ENCODE peak calls at places on chromosome 18, in four cellular contexts. G, D, U and S are unnamed samples.

GRCh38 chr18:67951166-67951565 is 434.6 kb upstream of the DSEL start:
- DNase-seq in G (no peak), D (no peak), U (peak), S (no peak)

GRCh38 chr18:46360841-46361240 is 256.7 kb downstream of the HAUS1 start:
- DNase-seq in G (no peak), D (no peak), U (no peak), S (no peak)

GRCh38 chr18:51911582-51911981 is 428.4 kb upstream of the DCC start:
- DNase-seq in G (no peak), D (no peak), U (no peak), S (no peak)

GRCh38 chr18:69328086-69328485 is 72.6 kb upstream of the DOK6 start:
- DNase-seq in G (no peak), D (no peak), U (no peak), S (no peak)

GRCh38 chr18:60100805-60101204 is 201.0 kb downstream of the PMAIP1 start:
- DNase-seq in G (no peak), D (no peak), U (no peak), S (no peak)

GRCh38 chr18:25726278-25726677 is 364.1 kb downstream of the SS18 start:
- DNase-seq in G (no peak), D (peak), U (peak), S (no peak)

GRCh38 chr18:61643884-61644647 is 248.7 kb downstream of the RNF152 start:
- DNase-seq in G (no peak), D (no peak), U (no peak), S (no peak)

GRCh38 chr18:49878015-49878414 is 64.7 kb upstream of the ACAA2 start:
- DNase-seq in G (no peak), D (no peak), U (no peak), S (no peak)

GRCh38 chr18:26157326-26157725 is 23.7 kb downstream of the PSMA8 start:
- DNase-seq in G (no peak), D (no peak), U (no peak), S (no peak)

GRCh38 chr18:68449292-68449691 is 265.6 kb downstream of the TMX3 start:
- DNase-seq in G (no peak), D (peak), U (peak), S (no peak)

GRCh38 chr18:40984856-40985255 is 970.2 kb upstream of the PIK3C3 start:
- DNase-seq in G (no peak), D (peak), U (peak), S (no peak)

GRCh38 chr18:13725566-13726227 is 661 bp downstream of the FAM210A start:
- DNase-seq in G (no peak), D (peak), U (peak), S (no peak)

GRCh38 chr18:23136326-23137092 is 1.2 kb downstream of the CABLES1 start:
- DNase-seq in G (peak), D (peak), U (no peak), S (peak)

GRCh38 chr18:12394428-12394827 is 13.3 kb upstream of the PRELID3A start:
- DNase-seq in G (peak), D (peak), U (no peak), S (no peak)

GRCh38 chr18:22363867-22364463 is 53.8 kb downstream of the CTAGE1 start:
- DNase-seq in G (no peak), D (peak), U (peak), S (no peak)

GRCh38 chr18:33460681-33461080 is 20.2 kb upstream of the CCDC178 start:
- DNase-seq in G (no peak), D (no peak), U (no peak), S (no peak)

GRCh38 chr18:21958707-21959457 is 210.5 kb upstream of the GATA6 start:
- DNase-seq in G (no peak), D (no peak), U (no peak), S (no peak)

GRCh38 chr18:23912356-23912755 is 102.2 kb upstream of the TTC39C start:
- DNase-seq in G (no peak), D (no peak), U (peak), S (no peak)

GRCh38 chr18:75218064-75218463 is 7.5 kb downstream of the TSHZ1 start:
- DNase-seq in G (no peak), D (no peak), U (no peak), S (no peak)

GRCh38 chr18:30177056-30177455 is 865.5 kb downstream of the DSC3 start:
- DNase-seq in G (no peak), D (peak), U (no peak), S (no peak)

GRCh38 chr18:66377291-66377690 is 226.6 kb downstream of the CDH19 start:
- DNase-seq in G (no peak), D (no peak), U (no peak), S (no peak)

GRCh38 chr18:63844254-63844653 is 43.3 kb upstream of the SERPINB2 start:
- DNase-seq in G (no peak), D (peak), U (peak), S (peak)

GRCh38 chr18:26549486-26550435 is 1.4 kb upstream of the KCTD1 start:
- DNase-seq in G (peak), D (peak), U (peak), S (peak)

GRCh38 chr18:44826418-44827259 is 146.0 kb downstream of the SETBP1 start:
- DNase-seq in G (no peak), D (peak), U (peak), S (peak)

GRCh38 chr18:42545825-42546224 is 569.7 kb downstream of the RIT2 start:
- DNase-seq in G (no peak), D (peak), U (peak), S (no peak)

GRCh38 chr18:67875936-67876335 is 359.4 kb upstream of the DSEL start:
- DNase-seq in G (no peak), D (peak), U (peak), S (no peak)

GRCh38 chr18:63457987-63458386 is 18.8 kb upstream of the SERPINB5 start:
- DNase-seq in G (no peak), D (no peak), U (no peak), S (no peak)

GRCh38 chr18:24381126-24381525 is 16.5 kb downstream of the OSBPL1A start:
- DNase-seq in G (no peak), D (no peak), U (no peak), S (no peak)

GRCh38 chr18:49921278-49922037 is 108.1 kb upstream of the ACAA2 start:
- DNase-seq in G (no peak), D (no peak), U (no peak), S (no peak)

GRCh38 chr18:57780318-57781127 is 22.6 kb downstream of the ATP8B1 start:
- DNase-seq in G (no peak), D (peak), U (peak), S (no peak)

GRCh38 chr18:58235001-58235436 is 191.0 kb downstream of the NEDD4L start:
- DNase-seq in G (no peak), D (no peak), U (no peak), S (no peak)

GRCh38 chr18:25786778-25787177 is 303.6 kb downstream of the SS18 start:
- DNase-seq in G (no peak), D (peak), U (peak), S (no peak)

GRCh38 chr18:59921384-59921891 is 21.6 kb downstream of the PMAIP1 start:
- DNase-seq in G (no peak), D (no peak), U (no peak), S (no peak)

GRCh38 chr18:60146220-60146960 is 226.2 kb downstream of the MC4R start:
- DNase-seq in G (no peak), D (peak), U (no peak), S (no peak)

GRCh38 chr18:45978084-45978483 is 11.0 kb upstream of the EPG5 start:
- DNase-seq in G (peak), D (no peak), U (no peak), S (no peak)

DNA sequence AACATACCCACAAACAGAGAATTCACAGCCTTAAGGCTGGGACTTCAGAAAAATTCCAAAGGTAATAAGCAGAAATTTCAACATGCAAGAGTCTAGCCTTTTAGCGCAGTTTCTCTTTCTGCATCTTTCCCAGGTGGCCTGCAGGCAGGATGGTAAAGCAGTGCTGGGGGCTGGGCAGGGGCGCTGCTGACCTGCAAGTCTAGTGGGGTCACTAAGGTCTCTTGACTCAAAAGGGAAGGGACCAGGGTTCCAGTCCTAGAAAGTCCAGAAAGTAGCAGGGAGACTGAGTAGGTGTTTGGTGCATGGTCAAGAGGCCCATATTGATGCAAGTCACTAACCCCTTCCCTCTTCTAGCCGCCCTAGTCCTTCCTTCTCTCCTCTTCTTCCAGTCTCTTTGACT is 169.2 kb downstream of the TGIF1 start:
- DNase-seq in G (peak), D (no peak), U (no peak), S (no peak)
- H2AK5ac ChIP-seq in G (no peak), D (no peak), U (peak), S (peak)

DNA sequence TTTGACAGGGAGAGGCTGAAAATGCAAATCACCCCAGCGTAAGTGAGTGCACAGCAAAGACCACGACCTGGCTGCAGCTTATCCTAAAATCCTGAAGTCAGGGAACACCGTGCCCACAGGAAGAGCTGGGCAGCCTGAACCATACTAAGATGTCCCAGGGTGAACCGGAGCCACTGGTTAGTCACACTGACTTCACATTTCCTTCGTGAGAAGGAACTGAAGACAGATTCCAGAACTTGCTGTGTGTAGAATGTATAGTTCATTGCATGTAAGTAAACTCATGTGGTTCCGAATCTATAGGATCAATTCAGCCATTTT is 84.6 kb upstream of the NDUFV2 start:
- DNase-seq in G (no peak), D (peak), U (peak), S (no peak)
- H3K4me2 ChIP-seq in G (no peak), D (no peak), U (peak), S (no peak)

GRCh38 chr18:76459312-76459686 is 35.7 kb downstream of the ZNF516 start:
- DNase-seq in G (no peak), D (no peak), U (no peak), S (no peak)
- H2AK5ac ChIP-seq in G (no peak), D (peak), U (peak), S (no peak)

GRCh38 chr18:55579888-55580287 is 8.1 kb downstream of the TCF4 start:
- DNase-seq in G (no peak), D (no peak), U (no peak), S (no peak)

GRCh38 chr18:55577812-55578539 is 10.0 kb downstream of the TCF4 start:
- DNase-seq in G (no peak), D (no peak), U (no peak), S (no peak)

GRCh38 chr18:55582325-55582724 is 5.7 kb downstream of the TCF4 start:
- DNase-seq in G (peak), D (no peak), U (no peak), S (peak)

GRCh38 chr18:55575949-55576348 is 12.0 kb downstream of the TCF4 start:
- DNase-seq in G (no peak), D (no peak), U (no peak), S (no peak)

DNA sequence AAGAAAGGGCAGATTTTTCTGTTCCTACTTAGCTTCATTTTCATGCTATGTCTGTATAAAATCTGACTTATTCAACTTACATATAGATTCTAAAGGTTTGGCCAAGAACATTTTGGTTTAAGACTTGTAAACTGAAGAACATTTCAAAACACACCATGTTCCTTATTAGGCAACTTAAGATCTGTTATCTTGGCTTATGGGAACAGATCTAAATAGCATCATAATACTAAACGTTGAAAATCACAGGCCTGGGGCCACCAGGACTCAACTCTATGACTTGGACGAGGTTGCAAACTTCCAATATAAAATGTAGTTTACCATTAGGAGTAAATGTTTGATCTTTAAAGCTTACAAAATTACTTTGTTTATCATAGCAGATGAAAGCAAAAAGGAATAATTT is 8.5 kb downstream of the TCF4 start:
- DNase-seq in G (no peak), D (peak), U (peak), S (no peak)
- H3K4me2 ChIP-seq in G (no peak), D (no peak), U (peak), S (no peak)

DNA sequence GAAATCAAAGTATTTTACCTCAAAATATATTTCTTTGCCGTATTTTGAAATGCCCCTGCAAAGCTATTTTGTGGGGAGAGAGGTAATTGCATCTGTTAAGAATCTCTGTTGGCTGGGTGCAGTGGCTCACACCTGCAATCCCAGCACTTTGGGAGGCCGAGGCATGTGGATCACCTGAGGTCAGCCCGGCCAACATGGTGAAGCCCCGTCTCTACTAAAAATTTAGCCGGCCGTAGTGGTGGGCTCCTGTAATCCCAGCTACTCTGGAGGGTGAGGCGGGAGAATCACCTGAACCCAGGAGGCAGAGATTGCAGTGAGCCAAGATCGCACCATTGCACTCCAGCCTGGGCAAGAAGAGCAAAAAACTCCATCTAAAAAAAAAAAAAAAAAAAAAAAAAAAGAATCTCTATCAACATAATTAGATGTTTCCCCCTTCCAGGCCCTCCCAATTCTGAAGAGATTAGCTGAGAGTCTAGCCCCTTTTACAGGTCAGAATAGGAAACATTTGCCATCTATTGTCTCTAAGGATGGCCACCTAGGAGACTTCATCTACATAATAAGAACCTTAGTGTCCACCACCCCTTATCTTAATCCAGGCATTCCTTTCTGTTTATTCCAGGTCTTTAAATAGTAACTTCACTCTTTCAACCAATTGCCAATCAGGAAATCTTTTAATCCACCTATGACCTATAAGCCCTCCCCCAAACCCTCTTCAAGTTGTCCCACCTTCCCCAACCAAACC is 3.5 kb upstream of the TRAPPC8 start:
- DNase-seq in G (peak), D (no peak), U (no peak), S (no peak)
- H2AK5ac ChIP-seq in G (no peak), D (no peak), U (no peak), S (no peak)

DNA sequence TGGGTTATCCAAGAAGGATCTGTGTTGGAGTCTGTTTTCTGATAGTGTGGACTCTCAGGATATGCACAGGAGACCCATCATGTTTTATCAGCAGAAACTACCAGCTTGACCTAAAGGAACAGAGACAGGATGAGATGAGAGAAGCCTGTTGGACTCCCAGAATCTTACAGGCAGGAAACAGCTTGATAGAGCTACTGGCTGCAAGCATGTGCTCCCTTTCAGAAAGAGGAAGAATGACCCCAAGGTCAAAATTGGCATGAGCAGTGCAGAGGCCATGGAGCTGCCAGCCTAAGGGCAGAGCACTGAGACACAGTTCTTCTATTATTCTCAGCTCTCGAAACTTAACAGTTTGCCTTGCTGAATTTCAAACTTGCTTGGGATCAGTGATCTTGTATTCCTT is 135.2 kb upstream of the NFATC1 start:
- DNase-seq in G (no peak), D (no peak), U (no peak), S (no peak)
- H3K4me2 ChIP-seq in G (no peak), D (no peak), U (no peak), S (no peak)

DNA sequence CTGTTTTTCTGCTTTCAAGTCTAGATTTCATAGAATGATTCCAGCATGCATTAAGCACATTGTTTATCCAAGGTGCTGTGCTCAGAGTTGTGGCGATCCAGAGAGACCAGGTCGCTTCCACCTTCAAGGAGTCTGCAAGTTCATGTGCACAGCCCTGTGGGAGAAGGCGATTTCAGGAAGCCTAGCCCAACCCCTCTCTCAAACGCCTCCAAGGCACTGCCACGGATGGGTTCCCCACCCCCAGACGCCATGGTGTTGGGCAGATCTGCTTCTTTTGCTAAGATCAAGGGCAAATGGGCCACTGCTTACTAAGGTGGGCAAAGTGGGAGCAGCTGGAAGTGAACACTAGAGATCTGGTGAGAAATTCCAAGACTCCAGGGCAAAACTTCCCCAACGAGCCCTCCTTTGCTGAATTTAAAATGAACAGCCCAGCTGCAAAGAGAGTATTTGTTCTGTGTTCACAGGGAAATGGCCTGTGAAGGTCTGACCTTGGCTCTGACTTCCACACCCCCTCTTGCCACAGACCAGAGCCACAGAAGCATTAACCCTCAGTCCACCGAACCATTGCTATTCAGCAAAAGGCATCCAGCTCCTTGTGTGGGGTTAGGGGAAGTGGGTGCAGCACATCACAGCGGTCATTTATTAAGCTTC is 45.1 kb upstream of the ZBTB7C start:
- DNase-seq in G (no peak), D (no peak), U (no peak), S (no peak)
- H2AK5ac ChIP-seq in G (no peak), D (peak), U (no peak), S (no peak)

GRCh38 chr18:37006742-37007141 is 177.8 kb downstream of the KIAA1328 start:
- DNase-seq in G (no peak), D (no peak), U (no peak), S (no peak)

GRCh38 chr18:37012452-37012851 is 183.5 kb downstream of the KIAA1328 start:
- DNase-seq in G (no peak), D (no peak), U (no peak), S (no peak)
- H3K4me2 ChIP-seq in G (no peak), D (no peak), U (no peak), S (no peak)